ENCODE peak calls at places on chromosomes 12 and 14, in four cellular contexts. S, N, A and O are unnamed samples.

GRCh38 chr12:111753144-111753881 is 13.4 kb upstream of the ALDH2 start:
- DNase-seq in S (peak), N (peak), A (no peak), O (peak)

GRCh38 chr12:104656921-104657320 is 200.2 kb downstream of the CHST11 start:
- DNase-seq in S (no peak), N (no peak), A (no peak), O (no peak)

GRCh38 chr12:52442600-52443061 is 8.5 kb upstream of the KRT75 start:
- DNase-seq in S (no peak), N (no peak), A (no peak), O (no peak)

GRCh38 chr14:75359098-75359497 is 68.7 kb upstream of the JDP2 start:
- DNase-seq in S (peak), N (no peak), A (no peak), O (no peak)

GRCh38 chr14:101236496-101237240 is 324.6 kb upstream of the DIO3 start:
- DNase-seq in S (peak), N (no peak), A (no peak), O (no peak)

GRCh38 chr14:50619569-50620141 is 48.5 kb downstream of the SAV1 start:
- DNase-seq in S (peak), N (peak), A (peak), O (peak)

GRCh38 chr12:123532808-123533649 is 490 bp downstream of the RILPL1 start:
- DNase-seq in S (peak), N (peak), A (no peak), O (peak)

GRCh38 chr14:35727764-35728163 is 81.3 kb downstream of the RALGAPA1 start:
- DNase-seq in S (no peak), N (no peak), A (no peak), O (no peak)

GRCh38 chr12:67482751-67483661 is 165.5 kb upstream of the DYRK2 start:
- DNase-seq in S (no peak), N (no peak), A (peak), O (no peak)

GRCh38 chr12:31853977-31854376 is 105.2 kb upstream of the RESF1 start:
- DNase-seq in S (peak), N (no peak), A (no peak), O (no peak)

GRCh38 chr12:4584896-4585295 is 22.9 kb downstream of the DYRK4 start:
- DNase-seq in S (no peak), N (no peak), A (no peak), O (no peak)

GRCh38 chr14:32574269-32574668 is 245.2 kb downstream of the AKAP6 start:
- DNase-seq in S (no peak), N (no peak), A (no peak), O (no peak)

GRCh38 chr12:45369065-45369464 is 153.2 kb downstream of the ANO6 start:
- DNase-seq in S (no peak), N (no peak), A (no peak), O (no peak)

GRCh38 chr12:48832321-48833060 is 14.2 kb downstream of the CACNB3 start:
- DNase-seq in S (no peak), N (no peak), A (no peak), O (no peak)

GRCh38 chr12:121357331-121357730 is 5.1 kb upstream of the ANAPC5 start:
- DNase-seq in S (no peak), N (no peak), A (no peak), O (no peak)

GRCh38 chr12:107200394-107200793 is 107.0 kb upstream of the CRY1 start:
- DNase-seq in S (peak), N (no peak), A (no peak), O (no peak)

GRCh38 chr14:76759589-76759988 is 1.7 kb upstream of the VASH1 start:
- DNase-seq in S (no peak), N (no peak), A (no peak), O (no peak)

GRCh38 chr14:69798339-69798735 is 1.3 kb upstream of the SLC10A1 start:
- DNase-seq in S (no peak), N (no peak), A (no peak), O (no peak)

GRCh38 chr14:32564591-32564990 is 235.5 kb downstream of the AKAP6 start:
- DNase-seq in S (no peak), N (no peak), A (no peak), O (no peak)

GRCh38 chr12:110001596-110001995 is 2.4 kb downstream of the ANKRD13A start:
- DNase-seq in S (no peak), N (no peak), A (no peak), O (no peak)

GRCh38 chr14:96676161-96676560 is 121.0 kb upstream of the VRK1 start:
- DNase-seq in S (no peak), N (no peak), A (no peak), O (no peak)

GRCh38 chr14:105089746-105090492 is 24.7 kb upstream of the GPR132 start:
- DNase-seq in S (no peak), N (no peak), A (no peak), O (no peak)

GRCh38 chr14:105087308-105087962 is 22.2 kb upstream of the GPR132 start:
- DNase-seq in S (no peak), N (no peak), A (no peak), O (no peak)

GRCh38 chr14:105088812-105089745 is 23.8 kb upstream of the GPR132 start:
- DNase-seq in S (no peak), N (no peak), A (no peak), O (no peak)

GRCh38 chr14:105086833-105087307 is 21.6 kb upstream of the GPR132 start:
- DNase-seq in S (peak), N (peak), A (no peak), O (peak)

GRCh38 chr14:105087963-105088811 is 23.0 kb upstream of the GPR132 start:
- DNase-seq in S (peak), N (no peak), A (no peak), O (no peak)
- TF ChIP-seq FOXK2 in S (no peak), N (no peak), A (no peak), O (no peak)

GRCh38 chr12:108322998-108323397 is 16.1 kb downstream of the CMKLR1 start:
- DNase-seq in S (no peak), N (no peak), A (no peak), O (no peak)

GRCh38 chr12:108318472-108319275 is 20.4 kb downstream of the CMKLR1 start:
- DNase-seq in S (no peak), N (no peak), A (no peak), O (no peak)

GRCh38 chr12:108321688-108322087 is 17.4 kb downstream of the CMKLR1 start:
- DNase-seq in S (no peak), N (no peak), A (no peak), O (no peak)

GRCh38 chr12:108319277-108320234 is 19.6 kb downstream of the CMKLR1 start:
- DNase-seq in S (no peak), N (no peak), A (no peak), O (no peak)

GRCh38 chr12:108320503-108321293 is 18.4 kb downstream of the CMKLR1 start:
- DNase-seq in S (no peak), N (no peak), A (peak), O (no peak)
- TF ChIP-seq FOXK2 in S (no peak), N (no peak), A (no peak), O (no peak)

GRCh38 chr12:98909749-98910148 is 264.7 kb downstream of the APAF1 start:
- DNase-seq in S (no peak), N (no peak), A (no peak), O (no peak)
- TF ChIP-seq FOXK2 in S (no peak), N (no peak), A (no peak), O (no peak)

DNA sequence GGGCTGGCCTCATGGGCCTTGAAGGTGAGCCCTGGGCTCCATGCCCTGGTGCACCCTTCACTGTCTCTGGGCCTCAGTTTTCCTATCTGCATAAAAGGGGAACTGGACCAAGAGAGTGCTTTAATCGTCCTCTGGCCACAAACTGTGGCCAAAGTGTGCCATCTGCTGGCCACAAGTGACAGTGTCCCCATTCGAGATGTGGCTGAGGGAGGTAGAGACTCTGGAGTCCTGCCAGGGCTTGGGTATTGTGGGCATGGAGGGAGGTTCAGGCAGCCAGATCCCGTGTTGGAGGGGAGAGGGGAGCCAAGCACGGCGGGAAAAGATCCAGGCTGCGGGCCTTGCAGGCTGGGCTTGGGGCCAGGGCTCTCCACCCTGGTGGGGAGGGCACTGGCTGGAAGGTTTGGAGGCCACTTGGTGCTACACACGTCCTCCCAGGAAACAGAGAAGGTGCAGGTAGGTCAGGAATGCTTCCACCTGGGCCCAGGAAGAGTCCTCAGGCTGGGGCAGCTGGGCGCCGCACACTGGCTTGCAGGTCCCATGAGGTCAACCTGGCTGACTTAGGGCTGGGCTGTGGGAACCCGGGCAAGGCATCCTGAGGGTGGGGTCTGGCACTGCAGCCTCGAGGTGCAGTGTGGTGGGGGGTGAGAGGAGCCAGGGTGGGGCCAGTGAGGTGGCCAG is 7.3 kb upstream of the KIF26A start:
- DNase-seq in S (peak), N (no peak), A (no peak), O (peak)
- TF ChIP-seq FOXK2 in S (no peak), N (no peak), A (no peak), O (no peak)

DNA sequence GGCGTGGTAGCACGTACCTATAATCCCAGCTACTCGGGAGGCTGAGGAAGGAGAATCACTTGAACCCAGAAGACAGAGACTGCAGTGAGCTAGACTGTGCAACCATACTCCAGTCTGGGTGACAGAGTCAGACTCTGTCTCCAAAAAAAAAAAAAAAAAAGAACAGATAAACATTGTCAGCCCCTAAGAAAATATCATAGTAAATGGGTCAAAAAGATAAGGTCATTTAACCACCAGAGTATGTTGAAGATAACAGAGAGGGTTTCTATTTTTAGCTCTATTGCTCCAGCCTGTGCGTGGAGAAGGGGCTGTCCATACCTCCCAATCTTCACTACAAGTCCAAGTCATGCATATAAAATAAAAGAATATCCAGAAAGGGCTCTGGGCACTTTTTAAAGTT is 15.4 kb downstream of the LGMN start:
- DNase-seq in S (no peak), N (peak), A (no peak), O (no peak)
- TF ChIP-seq FOXK2 in S (no peak), N (no peak), A (no peak), O (no peak)

DNA sequence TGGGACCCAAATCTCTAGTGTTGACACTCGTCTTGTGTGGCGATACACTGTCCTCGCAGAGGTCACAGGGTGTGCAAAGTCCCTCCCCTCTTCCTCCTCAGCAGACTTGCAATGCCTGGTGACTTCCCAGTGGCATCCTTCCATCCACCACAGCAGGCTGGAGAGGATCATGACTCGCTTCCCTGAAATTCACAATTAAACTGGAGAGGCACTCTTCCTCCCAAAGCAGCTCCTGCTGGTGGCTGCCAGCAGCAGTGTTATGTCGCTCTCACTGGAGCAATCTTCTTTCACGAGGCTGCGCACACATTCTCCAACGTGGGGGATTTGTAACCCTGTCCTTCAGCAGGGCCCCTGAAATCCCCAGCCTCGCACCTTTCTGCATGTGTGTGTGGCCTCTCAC is 145.2 kb upstream of the TMCC3 start:
- DNase-seq in S (no peak), N (no peak), A (no peak), O (peak)
- TF ChIP-seq FOXK2 in S (no peak), N (no peak), A (no peak), O (no peak)